ENCODE peak calls at places on chromosomes 2 and 18, in six cellular contexts. X is kidney epithelial cell, Z is tibial artery, Q is heart left ventricle, W is lung, H is stomach. K is an unnamed sample.

GRCh38 chr2:209696836-209697711 is 74.6 kb upstream of the UNC80 start:
- DNase-seq in X (no peak), Z (no peak), Q (no peak), W (no peak), H (no peak), K (no peak)

GRCh38 chr18:47997338-47997780 is 66.9 kb upstream of the SMAD2 start:
- DNase-seq in X (no peak), Z (no peak), Q (no peak), W (no peak), H (no peak), K (no peak)

GRCh38 chr2:56229397-56230060 is 45.7 kb downstream of the CCDC85A start:
- DNase-seq in X (no peak), Z (no peak), Q (no peak), W (no peak), H (no peak), K (no peak)

GRCh38 chr2:173271825-173272224 is 82.8 kb upstream of the CDCA7 start:
- DNase-seq in X (no peak), Z (no peak), Q (no peak), W (no peak), H (no peak), K (no peak)

GRCh38 chr2:181977661-181978350 is 7.8 kb upstream of the PPP1R1C start:
- DNase-seq in X (peak), Z (no peak), Q (no peak), W (no peak), H (no peak), K (no peak)

GRCh38 chr2:234802845-234803171 is 149.0 kb upstream of the SH3BP4 start:
- DNase-seq in X (no peak), Z (no peak), Q (no peak), W (no peak), H (no peak), K (no peak)

GRCh38 chr2:239947361-239948045 is 77.6 kb downstream of the NDUFA10 start:
- DNase-seq in X (no peak), Z (peak), Q (no peak), W (no peak), H (peak), K (no peak)

GRCh38 chr2:211085056-211085680 is 528.8 kb downstream of the CPS1 start:
- DNase-seq in X (no peak), Z (no peak), Q (no peak), W (no peak), H (no peak), K (no peak)

GRCh38 chr18:62999392-62999791 is 284.1 kb downstream of the PHLPP1 start:
- DNase-seq in X (no peak), Z (peak), Q (peak), W (no peak), H (no peak), K (no peak)

GRCh38 chr2:41782306-41783158 is 265.3 kb upstream of the PKDCC start:
- DNase-seq in X (no peak), Z (no peak), Q (no peak), W (no peak), H (no peak), K (no peak)

GRCh38 chr2:46284812-46285211 is 12.4 kb upstream of the EPAS1 start:
- DNase-seq in X (no peak), Z (no peak), Q (no peak), W (no peak), H (no peak), K (no peak)

GRCh38 chr2:54047076-54047475 is 68.3 kb upstream of the ACYP2 start:
- DNase-seq in X (no peak), Z (no peak), Q (no peak), W (no peak), H (no peak), K (no peak)

GRCh38 chr2:226802573-226802972 is 3.0 kb upstream of the IRS1 start:
- DNase-seq in X (no peak), Z (no peak), Q (no peak), W (no peak), H (no peak), K (peak)

GRCh38 chr2:174012347-174013309 is 47.5 kb upstream of the SP3 start:
- DNase-seq in X (no peak), Z (peak), Q (peak), W (peak), H (peak), K (no peak)

GRCh38 chr2:45458909-45459563 is 152.0 kb downstream of the SRBD1 start:
- DNase-seq in X (peak), Z (peak), Q (peak), W (peak), H (peak), K (no peak)

GRCh38 chr2:241894681-241895426 is 25.3 kb downstream of the RTP5 start:
- DNase-seq in X (no peak), Z (peak), Q (peak), W (no peak), H (peak), K (no peak)

GRCh38 chr2:121408641-121409040 is 122.0 kb upstream of the RNU4ATAC start:
- DNase-seq in X (no peak), Z (no peak), Q (no peak), W (no peak), H (no peak), K (no peak)

GRCh38 chr2:207528980-207529329 is 807 bp upstream of the CREB1 start:
- DNase-seq in X (no peak), Z (no peak), Q (no peak), W (no peak), H (peak), K (no peak)

GRCh38 chr2:190766581-190766980 is 114.0 kb upstream of the GLS start:
- DNase-seq in X (no peak), Z (no peak), Q (no peak), W (no peak), H (no peak), K (no peak)

GRCh38 chr2:132568679-132569078 is 101.3 kb downstream of the LYPD1 start:
- DNase-seq in X (no peak), Z (no peak), Q (no peak), W (no peak), H (no peak), K (no peak)

GRCh38 chr2:98833172-98833916 is 102.4 kb upstream of the MGAT4A start:
- DNase-seq in X (no peak), Z (no peak), Q (peak), W (no peak), H (no peak), K (no peak)

GRCh38 chr2:1862881-1863280 is 118.6 kb upstream of the PXDN start:
- DNase-seq in X (no peak), Z (no peak), Q (no peak), W (no peak), H (no peak), K (no peak)

GRCh38 chr2:207475546-207475945 is 54.2 kb upstream of the CREB1 start:
- DNase-seq in X (no peak), Z (no peak), Q (no peak), W (no peak), H (no peak), K (no peak)

GRCh38 chr2:94977826-94978225 is 47.7 kb upstream of the MAL start:
- DNase-seq in X (no peak), Z (no peak), Q (no peak), W (no peak), H (no peak), K (no peak)

GRCh38 chr18:25650201-25650941 is 298.4 kb upstream of the ZNF521 start:
- DNase-seq in X (peak), Z (no peak), Q (no peak), W (no peak), H (no peak), K (peak)

GRCh38 chr18:42228581-42228980 is 273.5 kb downstream of the PIK3C3 start:
- DNase-seq in X (no peak), Z (no peak), Q (no peak), W (no peak), H (no peak), K (no peak)

GRCh38 chr2:126715576-126716406 is 59.8 kb downstream of the GYPC start:
- DNase-seq in X (no peak), Z (no peak), Q (no peak), W (no peak), H (no peak), K (no peak)

GRCh38 chr2:221874444-221874843 is 302.3 kb upstream of the EPHA4 start:
- DNase-seq in X (no peak), Z (no peak), Q (no peak), W (no peak), H (no peak), K (no peak)

GRCh38 chr2:82992948-82993347 is 1466.1 kb downstream of the SUCLG1 start:
- DNase-seq in X (no peak), Z (no peak), Q (no peak), W (no peak), H (no peak), K (no peak)

GRCh38 chr2:15177103-15177502 is 384.0 kb downstream of the NBAS start:
- DNase-seq in X (peak), Z (no peak), Q (no peak), W (no peak), H (no peak), K (no peak)

GRCh38 chr18:71237636-71238035 is 948.8 kb downstream of the SOCS6 start:
- DNase-seq in X (peak), Z (no peak), Q (no peak), W (no peak), H (no peak), K (no peak)

GRCh38 chr2:233772583-233772982 is 5.5 kb upstream of the MROH2A start:
- DNase-seq in X (no peak), Z (no peak), Q (no peak), W (no peak), H (no peak), K (no peak)

GRCh38 chr2:10909996-10910341 is 1.8 kb upstream of the KCNF1 start:
- DNase-seq in X (no peak), Z (no peak), Q (no peak), W (no peak), H (no peak), K (no peak)

GRCh38 chr18:64037812-64038414 is 68.0 kb downstream of the SERPINB8 start:
- DNase-seq in X (no peak), Z (no peak), Q (no peak), W (no peak), H (no peak), K (no peak)

GRCh38 chr2:228417526-228417925 is 236.0 kb upstream of the SPHKAP start:
- DNase-seq in X (peak), Z (no peak), Q (no peak), W (no peak), H (no peak), K (no peak)

GRCh38 chr2:112004246-112004645 is 50.8 kb upstream of the TMEM87B start:
- DNase-seq in X (no peak), Z (peak), Q (peak), W (peak), H (peak), K (no peak)

GRCh38 chr2:130385709-130386108 is 29.9 kb downstream of the PTPN18 start:
- DNase-seq in X (no peak), Z (no peak), Q (no peak), W (no peak), H (no peak), K (no peak)
- H3K4me3 ChIP-seq in X (no peak), Z (no peak), Q (no peak), W (no peak), H (no peak), K (no peak)

GRCh38 chr18:72325307-72325706 is 218.8 kb downstream of the CBLN2 start:
- DNase-seq in X (no peak), Z (no peak), Q (no peak), W (no peak), H (no peak), K (no peak)
- TF ChIP-seq CTCF in X (no peak), Z (no peak), Q (no peak), W (no peak), H (no peak), K (no peak)

GRCh38 chr2:30692829-30693265 is 114.4 kb downstream of the CAPN13 start:
- DNase-seq in X (no peak), Z (no peak), Q (no peak), W (peak), H (peak), K (no peak)
- H3K4me3 ChIP-seq in X (no peak), Z (no peak), Q (no peak), W (no peak), H (no peak), K (no peak)

GRCh38 chr2:177392373-177393246 is at the start of gene AGPS:
- DNase-seq in X (peak), Z (peak), Q (peak), W (peak), H (peak), K (no peak)
- TF ChIP-seq CTCF in X (no peak), Z (peak), Q (peak), W (no peak), H (peak), K (peak)

DNA sequence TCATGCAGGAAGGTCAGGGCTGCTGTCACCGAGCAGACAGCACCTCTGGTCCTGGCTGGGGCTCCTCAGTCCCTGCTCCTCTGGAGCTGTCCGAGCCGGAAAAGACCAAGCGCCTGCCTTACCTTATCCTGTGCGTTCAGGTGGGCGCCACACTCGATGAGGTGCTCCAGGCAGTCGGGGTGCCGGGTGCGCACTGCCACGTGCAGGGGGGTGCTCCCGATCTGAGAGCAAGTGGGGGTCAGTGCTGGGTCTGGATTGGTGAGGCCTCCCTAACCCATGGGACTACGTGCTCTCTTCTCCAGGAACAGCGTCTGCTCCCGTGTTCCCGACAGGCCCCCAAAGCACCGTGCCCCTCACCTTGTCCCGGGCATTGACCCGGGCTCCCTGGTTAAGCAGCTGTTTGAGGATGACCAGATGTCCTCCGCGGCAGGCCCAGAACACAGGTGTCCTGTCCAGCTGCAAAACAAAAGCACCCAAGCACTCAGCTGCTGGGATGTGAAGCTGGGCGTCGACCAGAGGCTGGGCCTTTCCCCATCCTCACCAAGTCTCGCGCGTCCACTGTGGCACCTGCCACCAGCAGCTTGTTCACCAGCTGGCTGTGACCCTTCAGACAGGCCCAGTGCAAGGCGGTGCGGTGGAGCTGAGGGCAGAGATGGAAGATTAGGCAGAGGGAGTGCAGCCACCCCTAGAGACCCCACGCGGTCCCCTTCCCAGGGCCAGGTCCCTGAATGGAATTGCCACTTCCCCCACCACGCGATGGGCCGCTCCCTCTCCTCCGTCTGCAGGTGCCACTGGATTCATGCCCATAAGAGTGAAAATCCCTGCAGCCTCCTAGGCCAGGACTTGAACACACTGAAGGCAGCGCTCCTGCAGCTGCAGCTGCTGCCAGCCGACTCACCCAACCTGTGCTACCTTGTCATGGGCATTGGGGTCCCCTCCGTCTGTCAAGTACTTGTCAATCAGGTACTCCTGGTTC is 3.7 kb downstream of the ANKRD23 start:
- DNase-seq in X (no peak), Z (no peak), Q (no peak), W (no peak), H (no peak), K (no peak)
- H3K4me3 ChIP-seq in X (no peak), Z (no peak), Q (no peak), W (no peak), H (no peak), K (no peak)

GRCh38 chr2:73290049-73290839 is 3.1 kb downstream of the EGR4 start:
- DNase-seq in X (no peak), Z (no peak), Q (no peak), W (no peak), H (no peak), K (no peak)
- TF ChIP-seq CTCF in X (peak), Z (no peak), Q (no peak), W (no peak), H (peak), K (peak)

K was measured in AG04449.